ENCODE peak calls at places on chromosomes 13 and 19, in ten cellular contexts. One of them, this sample, is unnamed. For H3K9me3, the result is how much of the 10 kb centered on the place peaks cover.

GRCh38 chr13:101514695-101515275 is 62.3 kb downstream of the ITGBL1 start:
- DNase-seq in tibial nerve: no peak
- DNase-seq in cardiac muscle cell: peak
- DNase-seq in K562: peak
- DNase-seq in adrenal gland: no peak
- DNase-seq in CD4-positive, alpha-beta T cell: no peak
- DNase-seq in GM23248: peak
- DNase-seq in thoracic aorta: no peak
- DNase-seq in psoas muscle: no peak
- DNase-seq in CD8-positive, alpha-beta memory T cell: peak
- DNase-seq in this sample: peak

GRCh38 chr19:44611812-44612295 is 1.5 kb upstream of the IGSF23 start:
- DNase-seq in tibial nerve: no peak
- DNase-seq in CD8-positive, alpha-beta memory T cell: no peak
- DNase-seq in adrenal gland: no peak
- DNase-seq in cardiac muscle cell: no peak
- DNase-seq in thoracic aorta: no peak
- DNase-seq in K562: no peak
- DNase-seq in CD4-positive, alpha-beta T cell: no peak
- DNase-seq in GM23248: no peak
- DNase-seq in psoas muscle: no peak
- DNase-seq in this sample: no peak

GRCh38 chr13:23460921-23461320 is 27.4 kb upstream of the SACS start:
- DNase-seq in tibial nerve: no peak
- DNase-seq in K562: no peak
- DNase-seq in thoracic aorta: no peak
- DNase-seq in GM23248: no peak
- DNase-seq in cardiac muscle cell: no peak
- DNase-seq in CD4-positive, alpha-beta T cell: no peak
- DNase-seq in psoas muscle: no peak
- DNase-seq in CD8-positive, alpha-beta memory T cell: no peak
- DNase-seq in adrenal gland: no peak
- DNase-seq in this sample: no peak

GRCh38 chr19:19514881-19515763 is at the start of gene TSSK6:
- DNase-seq in CD8-positive, alpha-beta memory T cell: no peak
- DNase-seq in psoas muscle: peak
- DNase-seq in K562: no peak
- DNase-seq in CD4-positive, alpha-beta T cell: no peak
- DNase-seq in adrenal gland: no peak
- DNase-seq in thoracic aorta: no peak
- DNase-seq in GM23248: no peak
- DNase-seq in cardiac muscle cell: no peak
- DNase-seq in tibial nerve: no peak
- DNase-seq in this sample: no peak

GRCh38 chr19:42277821-42278809 is 9.1 kb downstream of the CIC start:
- DNase-seq in cardiac muscle cell: peak
- DNase-seq in tibial nerve: no peak
- DNase-seq in GM23248: peak
- DNase-seq in CD4-positive, alpha-beta T cell: peak
- DNase-seq in psoas muscle: peak
- DNase-seq in K562: no peak
- DNase-seq in thoracic aorta: no peak
- DNase-seq in CD8-positive, alpha-beta memory T cell: no peak
- DNase-seq in adrenal gland: peak
- DNase-seq in this sample: no peak

GRCh38 chr13:111534646-111535461 is 214.4 kb downstream of the TEX29 start:
- DNase-seq in cardiac muscle cell: no peak
- DNase-seq in tibial nerve: no peak
- DNase-seq in GM23248: no peak
- DNase-seq in K562: no peak
- DNase-seq in CD8-positive, alpha-beta memory T cell: no peak
- DNase-seq in CD4-positive, alpha-beta T cell: no peak
- DNase-seq in thoracic aorta: no peak
- DNase-seq in psoas muscle: no peak
- DNase-seq in adrenal gland: no peak
- DNase-seq in this sample: no peak

GRCh38 chr13:42574435-42575311 is 721 bp downstream of the TNFSF11 start:
- DNase-seq in thoracic aorta: no peak
- DNase-seq in CD4-positive, alpha-beta T cell: peak
- DNase-seq in tibial nerve: no peak
- DNase-seq in adrenal gland: no peak
- DNase-seq in K562: no peak
- DNase-seq in psoas muscle: no peak
- DNase-seq in cardiac muscle cell: peak
- DNase-seq in CD8-positive, alpha-beta memory T cell: peak
- DNase-seq in GM23248: peak
- DNase-seq in this sample: no peak

GRCh38 chr13:20691616-20692015 is 11.9 kb upstream of the IL17D start:
- DNase-seq in adrenal gland: no peak
- DNase-seq in psoas muscle: no peak
- DNase-seq in thoracic aorta: no peak
- DNase-seq in GM23248: no peak
- DNase-seq in CD8-positive, alpha-beta memory T cell: no peak
- DNase-seq in CD4-positive, alpha-beta T cell: no peak
- DNase-seq in cardiac muscle cell: no peak
- DNase-seq in K562: no peak
- DNase-seq in tibial nerve: no peak
- DNase-seq in this sample: no peak

GRCh38 chr19:10286803-10287737 is at the start of gene ICAM4:
- DNase-seq in CD4-positive, alpha-beta T cell: no peak
- DNase-seq in GM23248: peak
- DNase-seq in CD8-positive, alpha-beta memory T cell: no peak
- DNase-seq in tibial nerve: no peak
- DNase-seq in cardiac muscle cell: peak
- DNase-seq in psoas muscle: peak
- DNase-seq in adrenal gland: peak
- DNase-seq in K562: peak
- DNase-seq in thoracic aorta: no peak
- DNase-seq in this sample: no peak

GRCh38 chr13:21330126-21330861 is 128.8 kb downstream of the ZDHHC20 start:
- DNase-seq in GM23248: no peak
- DNase-seq in thoracic aorta: no peak
- DNase-seq in tibial nerve: no peak
- DNase-seq in psoas muscle: no peak
- DNase-seq in CD8-positive, alpha-beta memory T cell: no peak
- DNase-seq in K562: no peak
- DNase-seq in adrenal gland: no peak
- DNase-seq in CD4-positive, alpha-beta T cell: no peak
- DNase-seq in cardiac muscle cell: no peak
- DNase-seq in this sample: no peak

GRCh38 chr19:850979-851335 is 1.1 kb upstream of the ELANE start:
- DNase-seq in cardiac muscle cell: no peak
- DNase-seq in tibial nerve: no peak
- DNase-seq in K562: no peak
- DNase-seq in thoracic aorta: no peak
- DNase-seq in GM23248: no peak
- DNase-seq in psoas muscle: no peak
- DNase-seq in CD4-positive, alpha-beta T cell: no peak
- DNase-seq in CD8-positive, alpha-beta memory T cell: no peak
- DNase-seq in adrenal gland: no peak
- DNase-seq in this sample: no peak

GRCh38 chr19:32543107-32543900 is 37.7 kb upstream of the PDCD5 start:
- DNase-seq in GM23248: no peak
- DNase-seq in CD8-positive, alpha-beta memory T cell: no peak
- DNase-seq in thoracic aorta: no peak
- DNase-seq in cardiac muscle cell: no peak
- DNase-seq in K562: peak
- DNase-seq in CD4-positive, alpha-beta T cell: no peak
- DNase-seq in adrenal gland: no peak
- DNase-seq in tibial nerve: no peak
- DNase-seq in psoas muscle: no peak
- DNase-seq in this sample: no peak

DNA sequence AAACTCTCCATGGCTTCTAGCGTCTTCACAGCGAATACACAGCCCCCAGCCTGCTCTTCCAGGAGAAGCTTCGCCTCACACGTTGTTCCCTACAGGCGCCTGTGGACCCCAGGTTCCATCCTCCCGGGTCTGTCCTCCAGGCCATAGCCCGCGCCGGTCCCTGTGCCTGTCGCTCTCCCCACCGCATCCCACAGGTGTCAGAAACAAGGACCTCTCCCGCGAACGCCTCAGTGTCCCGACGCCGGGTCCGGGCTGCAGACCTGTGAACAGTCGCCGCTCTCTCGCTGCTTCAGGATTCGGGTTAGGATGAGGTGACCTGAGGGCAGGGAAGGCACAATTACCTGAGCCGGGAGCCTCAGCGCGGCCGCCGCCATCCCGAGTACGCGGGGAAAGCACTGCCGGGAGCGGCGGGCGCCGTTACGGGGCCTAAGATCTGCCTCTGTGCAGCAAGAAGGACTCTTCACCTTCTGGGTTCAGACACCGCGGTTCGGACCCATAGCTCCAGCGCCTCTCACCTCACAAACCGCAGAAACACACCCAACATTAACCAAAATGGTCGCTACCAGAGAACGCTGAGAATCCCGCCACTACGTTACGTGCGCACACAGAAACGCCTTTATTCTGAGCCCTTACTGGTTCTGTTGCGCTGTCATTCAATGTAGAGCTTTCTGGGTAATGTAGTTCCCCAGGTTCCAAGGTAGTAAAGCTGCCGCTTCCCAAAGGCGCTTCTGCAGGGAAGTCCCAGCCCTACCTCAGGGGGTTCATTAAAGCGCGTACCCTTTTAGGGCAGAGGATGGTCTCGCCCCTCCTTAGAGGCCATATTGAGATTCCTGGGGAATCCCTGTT is at the start of gene ZNF418:
- DNase-seq in adrenal gland: peak
- DNase-seq in tibial nerve: no peak
- DNase-seq in psoas muscle: peak
- DNase-seq in cardiac muscle cell: peak
- DNase-seq in K562: peak
- DNase-seq in GM23248: peak
- DNase-seq in CD4-positive, alpha-beta T cell: no peak
- DNase-seq in CD8-positive, alpha-beta memory T cell: peak
- DNase-seq in thoracic aorta: no peak
- DNase-seq in this sample: peak
- H3K9me3 ChIP-seq in adrenal gland: under half
- H3K9me3 ChIP-seq in tibial nerve: half or more
- H3K9me3 ChIP-seq in psoas muscle: half or more
- H3K9me3 ChIP-seq in cardiac muscle cell: under half
- H3K9me3 ChIP-seq in K562: under half
- H3K9me3 ChIP-seq in GM23248: under half
- H3K9me3 ChIP-seq in CD4-positive, alpha-beta T cell: half or more
- H3K9me3 ChIP-seq in CD8-positive, alpha-beta memory T cell: under half
- H3K9me3 ChIP-seq in thoracic aorta: half or more
- H3K9me3 ChIP-seq in this sample: under half

GRCh38 chr19:21568816-21569496 is 63.6 kb downstream of the ZNF429 start:
- DNase-seq in tibial nerve: peak
- DNase-seq in GM23248: peak
- DNase-seq in adrenal gland: peak
- DNase-seq in CD4-positive, alpha-beta T cell: peak
- DNase-seq in K562: no peak
- DNase-seq in thoracic aorta: peak
- DNase-seq in psoas muscle: peak
- DNase-seq in CD8-positive, alpha-beta memory T cell: peak
- DNase-seq in cardiac muscle cell: peak
- DNase-seq in this sample: peak
- H3K9me3 ChIP-seq in tibial nerve: under half
- H3K9me3 ChIP-seq in GM23248: under half
- H3K9me3 ChIP-seq in adrenal gland: under half
- H3K9me3 ChIP-seq in CD4-positive, alpha-beta T cell: under half
- H3K9me3 ChIP-seq in K562: under half
- H3K9me3 ChIP-seq in thoracic aorta: under half
- H3K9me3 ChIP-seq in psoas muscle: under half
- H3K9me3 ChIP-seq in CD8-positive, alpha-beta memory T cell: under half
- H3K9me3 ChIP-seq in cardiac muscle cell: under half
- H3K9me3 ChIP-seq in this sample: under half

DNA sequence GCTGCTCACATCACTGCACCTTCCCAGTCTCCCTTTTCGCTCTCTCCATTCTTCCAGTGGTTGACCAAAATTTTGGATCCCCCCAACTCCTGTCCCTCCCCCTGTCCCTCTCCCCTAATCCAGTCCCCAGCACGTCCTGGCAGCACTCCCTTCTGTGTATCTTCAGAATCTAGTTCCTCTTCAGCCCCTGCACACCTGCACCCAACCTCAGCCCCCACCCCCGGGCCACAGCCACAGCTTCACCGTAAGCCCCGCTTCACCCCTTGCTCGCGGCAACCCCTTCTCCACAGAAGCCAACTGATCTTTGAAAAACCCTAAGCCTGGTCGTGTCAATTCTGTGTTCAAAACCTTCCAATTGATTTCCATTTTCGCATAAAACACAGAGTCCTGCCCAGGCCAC is 35.5 kb upstream of the SLC15A1 start:
- DNase-seq in K562: no peak
- DNase-seq in thoracic aorta: no peak
- DNase-seq in CD4-positive, alpha-beta T cell: no peak
- DNase-seq in tibial nerve: no peak
- DNase-seq in psoas muscle: no peak
- DNase-seq in cardiac muscle cell: no peak
- DNase-seq in GM23248: no peak
- DNase-seq in adrenal gland: no peak
- DNase-seq in CD8-positive, alpha-beta memory T cell: no peak
- DNase-seq in this sample: no peak
- H3K9me3 ChIP-seq in K562: under half
- H3K9me3 ChIP-seq in thoracic aorta: under half
- H3K9me3 ChIP-seq in CD4-positive, alpha-beta T cell: under half
- H3K9me3 ChIP-seq in tibial nerve: under half
- H3K9me3 ChIP-seq in psoas muscle: under half
- H3K9me3 ChIP-seq in cardiac muscle cell: under half
- H3K9me3 ChIP-seq in GM23248: under half
- H3K9me3 ChIP-seq in adrenal gland: under half
- H3K9me3 ChIP-seq in CD8-positive, alpha-beta memory T cell: under half
- H3K9me3 ChIP-seq in this sample: under half

GRCh38 chr19:16034180-16034579 is 42.1 kb upstream of the TPM4 start:
- DNase-seq in K562: no peak
- DNase-seq in CD8-positive, alpha-beta memory T cell: no peak
- DNase-seq in cardiac muscle cell: no peak
- DNase-seq in psoas muscle: no peak
- DNase-seq in adrenal gland: no peak
- DNase-seq in GM23248: no peak
- DNase-seq in thoracic aorta: no peak
- DNase-seq in CD4-positive, alpha-beta T cell: no peak
- DNase-seq in tibial nerve: no peak
- DNase-seq in this sample: no peak
- H3K9me3 ChIP-seq in K562: under half
- H3K9me3 ChIP-seq in CD8-positive, alpha-beta memory T cell: under half
- H3K9me3 ChIP-seq in cardiac muscle cell: under half
- H3K9me3 ChIP-seq in psoas muscle: under half
- H3K9me3 ChIP-seq in adrenal gland: under half
- H3K9me3 ChIP-seq in GM23248: under half
- H3K9me3 ChIP-seq in thoracic aorta: under half
- H3K9me3 ChIP-seq in CD4-positive, alpha-beta T cell: under half
- H3K9me3 ChIP-seq in tibial nerve: under half
- H3K9me3 ChIP-seq in this sample: under half

DNA sequence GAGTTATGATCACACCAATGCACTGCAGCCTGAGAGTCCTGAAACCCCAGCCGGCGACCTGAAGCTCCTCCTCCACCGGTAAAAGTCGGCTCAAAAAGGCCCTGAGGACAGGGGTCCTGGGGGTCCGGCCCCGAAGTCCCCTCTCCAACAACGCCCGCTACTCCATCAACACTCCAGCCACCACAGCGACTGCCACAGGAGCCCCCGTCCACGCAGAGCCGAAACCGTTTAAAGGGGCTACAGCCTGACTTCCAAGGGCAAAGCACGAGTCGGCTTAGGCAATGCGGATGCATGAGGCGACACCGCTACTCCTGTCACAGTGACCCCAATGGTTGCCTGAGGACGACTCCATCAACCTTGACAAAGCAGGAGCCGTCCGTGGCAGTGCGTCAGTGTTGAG is 22.9 kb upstream of the ZNF420 start:
- DNase-seq in cardiac muscle cell: no peak
- DNase-seq in psoas muscle: no peak
- DNase-seq in K562: no peak
- DNase-seq in GM23248: no peak
- DNase-seq in CD8-positive, alpha-beta memory T cell: no peak
- DNase-seq in CD4-positive, alpha-beta T cell: no peak
- DNase-seq in tibial nerve: no peak
- DNase-seq in thoracic aorta: no peak
- DNase-seq in adrenal gland: no peak
- DNase-seq in this sample: no peak
- H3K9me3 ChIP-seq in cardiac muscle cell: under half
- H3K9me3 ChIP-seq in psoas muscle: under half
- H3K9me3 ChIP-seq in K562: under half
- H3K9me3 ChIP-seq in GM23248: under half
- H3K9me3 ChIP-seq in CD8-positive, alpha-beta memory T cell: under half
- H3K9me3 ChIP-seq in CD4-positive, alpha-beta T cell: under half
- H3K9me3 ChIP-seq in tibial nerve: half or more
- H3K9me3 ChIP-seq in thoracic aorta: half or more
- H3K9me3 ChIP-seq in adrenal gland: under half
- H3K9me3 ChIP-seq in this sample: under half